ENCODE peak calls at places on chromosomes 6 and 20, in nine cellular contexts. S is SW480; V is choroid plexus epithelial cell; J is ecto neural progenitor cell; B is CD4-positive, alpha-beta memory T cell; N is amniotic stem cell; H is T-cell; F is activated CD4-positive, alpha-beta T cell treated with anti-CD3 and anti-CD28 coated beads, Interleukin-2, amount 10 ng/mL, durations not matched to agents 7 days and 5 days; M is sigmoid colon. U is an unnamed sample.
A peak's percentile ranks its signal among the peaks of the same experiment; 100 is the strongest.

GRCh38 chr20:50292324-50293243 is 102.0 kb downstream of the CEBPB start:
- DNase-seq in S (peak; percentile 75), V (peak; percentile 97), J (no peak), B (no peak), N (no peak), H (no peak), F (peak; percentile 18), M (peak; percentile 98), U (peak; percentile 70)

GRCh38 chr6:97524846-97525245 is 241.8 kb upstream of the MMS22L start:
- DNase-seq in S (no peak), V (no peak), J (peak; percentile 61), B (no peak), N (no peak), H (no peak), F (no peak), M (no peak), U (no peak)

GRCh38 chr20:23078351-23078993 is 7.7 kb downstream of the CD93 start:
- DNase-seq in S (no peak), V (peak; percentile 81), J (no peak), B (no peak), N (no peak), H (no peak), F (no peak), M (peak; percentile 56), U (no peak)

GRCh38 chr6:55868910-55869479 is 6.4 kb downstream of the BMP5 start:
- DNase-seq in S (peak; percentile 97), V (peak; percentile 59), J (no peak), B (no peak), N (no peak), H (no peak), F (no peak), M (no peak), U (no peak)

GRCh38 chr6:24935753-24936152 is at the start of gene RIPOR2:
- DNase-seq in S (no peak), V (peak; percentile 15), J (peak; percentile 62), B (peak; percentile 70), N (no peak), H (peak; percentile 71), F (peak; percentile 86), M (no peak), U (peak; percentile 16)

GRCh38 chr20:51042064-51042463 is 19.2 kb upstream of the KCNG1 start:
- DNase-seq in S (no peak), V (no peak), J (no peak), B (no peak), N (no peak), H (no peak), F (no peak), M (no peak), U (no peak)

GRCh38 chr6:20205722-20206154 is 6.5 kb downstream of the MBOAT1 start:
- DNase-seq in S (no peak), V (peak; percentile 55), J (no peak), B (no peak), N (no peak), H (no peak), F (no peak), M (no peak), U (no peak)

GRCh38 chr6:18464176-18464575 is 77.0 kb downstream of the RNF144B start:
- DNase-seq in S (no peak), V (no peak), J (no peak), B (no peak), N (no peak), H (no peak), F (no peak), M (no peak), U (no peak)

GRCh38 chr6:170344631-170345576 is 38.3 kb downstream of the FAM120B start:
- DNase-seq in S (peak; percentile 10), V (peak; percentile 87), J (no peak), B (no peak), N (no peak), H (no peak), F (peak; percentile 18), M (no peak), U (peak; percentile 13)

GRCh38 chr20:63228786-63229185 is 6.9 kb upstream of the BIRC7 start:
- DNase-seq in S (no peak), V (no peak), J (no peak), B (no peak), N (no peak), H (no peak), F (no peak), M (no peak), U (no peak)

GRCh38 chr6:125839471-125839870 is 48.7 kb downstream of the NCOA7 start:
- DNase-seq in S (no peak), V (peak; percentile 16), J (no peak), B (no peak), N (no peak), H (no peak), F (no peak), M (no peak), U (peak; percentile 67)

GRCh38 chr6:7052441-7052936 is 55.3 kb upstream of the RREB1 start:
- DNase-seq in S (peak; percentile 56), V (peak; percentile 89), J (peak; percentile 72), B (peak; percentile 9), N (no peak), H (no peak), F (no peak), M (peak; percentile 80), U (peak; percentile 30)

GRCh38 chr6:121873595-121873994 is 438.1 kb downstream of the GJA1 start:
- DNase-seq in S (no peak), V (no peak), J (no peak), B (no peak), N (no peak), H (no peak), F (no peak), M (no peak), U (peak; percentile 35)

GRCh38 chr20:40617594-40617993 is 71.4 kb downstream of the MAFB start:
- DNase-seq in S (no peak), V (no peak), J (peak; percentile 8), B (no peak), N (no peak), H (no peak), F (no peak), M (no peak), U (peak; percentile 9)

GRCh38 chr6:140346461-140346860 is 972.0 kb upstream of the CITED2 start:
- DNase-seq in S (no peak), V (peak; percentile 86), J (no peak), B (no peak), N (no peak), H (no peak), F (no peak), M (no peak), U (no peak)

GRCh38 chr6:27617700-27618689 is 145.1 kb upstream of the ZNF184 start:
- DNase-seq in S (peak; percentile 52), V (peak; percentile 60), J (peak; percentile 60), B (no peak), N (peak; percentile 14), H (no peak), F (no peak), M (no peak), U (no peak)

GRCh38 chr6:398558-399078 is 7.1 kb downstream of the IRF4 start:
- DNase-seq in S (no peak), V (no peak), J (no peak), B (no peak), N (no peak), H (no peak), F (no peak), M (no peak), U (no peak)

GRCh38 chr6:42453649-42454427 is 2.1 kb upstream of the TRERF1 start:
- DNase-seq in S (peak; percentile 8), V (peak; percentile 33), J (peak; percentile 74), B (no peak), N (no peak), H (no peak), F (peak; percentile 18), M (peak; percentile 80), U (peak; percentile 60)

GRCh38 chr6:106098383-106099234 is 12.5 kb downstream of the PRDM1 start:
- DNase-seq in S (no peak), V (peak; percentile 78), J (no peak), B (peak; percentile 86), N (no peak), H (peak; percentile 79), F (peak; percentile 77), M (no peak), U (peak; percentile 87)

GRCh38 chr6:165301372-165302246 is 7.8 kb downstream of the C6orf118 start:
- DNase-seq in S (no peak), V (no peak), J (no peak), B (no peak), N (no peak), H (no peak), F (no peak), M (no peak), U (no peak)